ENCODE peak calls at places on chromosomes 5 and 9, in five cellular contexts. One of them, this sample, is unnamed.

GRCh38 chr5:45385321-45386058 is 310.7 kb downstream of the HCN1 start:
- DNase-seq in mammary epithelial cell: no peak
- DNase-seq in PC-9: no peak
- DNase-seq in HepG2: no peak
- DNase-seq in HCT116: peak; percentile 90
- DNase-seq in this sample: no peak

GRCh38 chr5:67900515-67900914 is 315.0 kb upstream of the PIK3R1 start:
- DNase-seq in HepG2: no peak
- DNase-seq in PC-9: no peak
- DNase-seq in HCT116: no peak
- DNase-seq in mammary epithelial cell: no peak
- DNase-seq in this sample: no peak

GRCh38 chr5:149666212-149666852 is 63.8 kb upstream of the PPARGC1B start:
- DNase-seq in HCT116: no peak
- DNase-seq in PC-9: no peak
- DNase-seq in mammary epithelial cell: peak; percentile 41
- DNase-seq in HepG2: no peak
- DNase-seq in this sample: no peak

GRCh38 chr5:170597109-170597741 is 93.4 kb downstream of the KCNIP1 start:
- DNase-seq in HCT116: no peak
- DNase-seq in mammary epithelial cell: peak; percentile 95
- DNase-seq in PC-9: peak; percentile 45
- DNase-seq in HepG2: no peak
- DNase-seq in this sample: peak; percentile 74

GRCh38 chr5:7856855-7857254 is 5.9 kb upstream of the CFAP90 start:
- DNase-seq in HCT116: peak; percentile 15
- DNase-seq in mammary epithelial cell: no peak
- DNase-seq in PC-9: no peak
- DNase-seq in HepG2: peak; percentile 38
- DNase-seq in this sample: no peak

GRCh38 chr5:157294692-157295091 is 28.8 kb downstream of the CYFIP2 start:
- DNase-seq in HCT116: no peak
- DNase-seq in mammary epithelial cell: no peak
- DNase-seq in HepG2: no peak
- DNase-seq in PC-9: no peak
- DNase-seq in this sample: no peak

GRCh38 chr9:97525451-97525850 is 24.0 kb downstream of the TMOD1 start:
- DNase-seq in HCT116: no peak
- DNase-seq in mammary epithelial cell: peak; percentile 86
- DNase-seq in PC-9: peak; percentile 98
- DNase-seq in HepG2: no peak
- DNase-seq in this sample: peak; percentile 13

GRCh38 chr5:38330207-38330606 is 71.8 kb downstream of the EGFLAM start:
- DNase-seq in HCT116: no peak
- DNase-seq in mammary epithelial cell: no peak
- DNase-seq in HepG2: no peak
- DNase-seq in PC-9: peak; percentile 24
- DNase-seq in this sample: no peak

GRCh38 chr9:121478816-121479676 is 20.6 kb downstream of the GGTA1 start:
- DNase-seq in mammary epithelial cell: no peak
- DNase-seq in PC-9: no peak
- DNase-seq in HepG2: no peak
- DNase-seq in HCT116: no peak
- DNase-seq in this sample: no peak

GRCh38 chr5:132385321-132386105 is 16.0 kb downstream of the SLC22A5 start:
- DNase-seq in HCT116: no peak
- DNase-seq in PC-9: peak; percentile 50
- DNase-seq in HepG2: peak; percentile 52
- DNase-seq in mammary epithelial cell: peak; percentile 36
- DNase-seq in this sample: no peak

GRCh38 chr9:137970686-137971476 is 93.3 kb downstream of the CACNA1B start:
- DNase-seq in HepG2: peak; percentile 15
- DNase-seq in PC-9: no peak
- DNase-seq in mammary epithelial cell: no peak
- DNase-seq in HCT116: no peak
- DNase-seq in this sample: no peak

GRCh38 chr9:118059520-118060278 is 355.5 kb downstream of the TLR4 start:
- DNase-seq in HepG2: peak; percentile 1
- DNase-seq in HCT116: no peak
- DNase-seq in mammary epithelial cell: peak; percentile 19
- DNase-seq in PC-9: no peak
- DNase-seq in this sample: no peak

GRCh38 chr9:19049872-19050636 is 827 bp downstream of the RRAGA start:
- DNase-seq in HCT116: no peak
- DNase-seq in HepG2: no peak
- DNase-seq in PC-9: no peak
- DNase-seq in mammary epithelial cell: peak; percentile 36
- DNase-seq in this sample: no peak

GRCh38 chr5:59249160-59249559 is 644.4 kb downstream of the PDE4D start:
- DNase-seq in mammary epithelial cell: no peak
- DNase-seq in HCT116: no peak
- DNase-seq in PC-9: no peak
- DNase-seq in HepG2: no peak
- DNase-seq in this sample: no peak

GRCh38 chr5:140402258-140403074 is 833 bp downstream of the ANKHD1 start:
- DNase-seq in mammary epithelial cell: peak; percentile 63
- DNase-seq in HCT116: no peak
- DNase-seq in PC-9: peak; percentile 65
- DNase-seq in HepG2: peak; percentile 85
- DNase-seq in this sample: no peak

GRCh38 chr9:96884443-96884842 is 30.1 kb upstream of the ZNF782 start:
- DNase-seq in HepG2: peak; percentile 59
- DNase-seq in PC-9: peak; percentile 98
- DNase-seq in HCT116: peak; percentile 92
- DNase-seq in mammary epithelial cell: peak; percentile 97
- DNase-seq in this sample: peak; percentile 95

GRCh38 chr5:146069780-146070099 is 35.6 kb downstream of the PLAC8L1 start:
- DNase-seq in mammary epithelial cell: no peak
- DNase-seq in HCT116: no peak
- DNase-seq in PC-9: no peak
- DNase-seq in HepG2: no peak
- DNase-seq in this sample: no peak

GRCh38 chr9:69476797-69477196 is 151.8 kb downstream of the ENTREP1 start:
- DNase-seq in PC-9: no peak
- DNase-seq in mammary epithelial cell: no peak
- DNase-seq in HepG2: no peak
- DNase-seq in HCT116: no peak
- DNase-seq in this sample: no peak

GRCh38 chr5:38645508-38645907 is 89.1 kb upstream of the LIFR start:
- DNase-seq in PC-9: no peak
- DNase-seq in HCT116: no peak
- DNase-seq in mammary epithelial cell: no peak
- DNase-seq in HepG2: no peak
- DNase-seq in this sample: no peak

GRCh38 chr5:45038366-45038987 is 229.7 kb downstream of the MRPS30 start:
- DNase-seq in HepG2: peak; percentile 14
- DNase-seq in HCT116: peak; percentile 55
- DNase-seq in PC-9: no peak
- DNase-seq in mammary epithelial cell: no peak
- DNase-seq in this sample: no peak

GRCh38 chr5:72625369-72625768 is 118.2 kb upstream of the ZNF366 start:
- DNase-seq in HCT116: no peak
- DNase-seq in HepG2: no peak
- DNase-seq in mammary epithelial cell: no peak
- DNase-seq in PC-9: no peak
- DNase-seq in this sample: no peak

GRCh38 chr5:132526290-132526973 is 16.9 kb downstream of the IL5 start:
- DNase-seq in mammary epithelial cell: peak; percentile 42
- DNase-seq in HepG2: peak; percentile 66
- DNase-seq in HCT116: peak; percentile 44
- DNase-seq in PC-9: peak; percentile 52
- DNase-seq in this sample: no peak

GRCh38 chr5:170375283-170375682 is 13.9 kb downstream of the KCNMB1 start:
- DNase-seq in HCT116: no peak
- DNase-seq in HepG2: no peak
- DNase-seq in mammary epithelial cell: no peak
- DNase-seq in PC-9: no peak
- DNase-seq in this sample: no peak

GRCh38 chr9:36571333-36571732 is 1.4 kb upstream of the MELK start:
- DNase-seq in HCT116: no peak
- DNase-seq in mammary epithelial cell: no peak
- DNase-seq in PC-9: no peak
- DNase-seq in HepG2: no peak
- DNase-seq in this sample: no peak

GRCh38 chr9:36572515-36573418 is at the start of gene MELK:
- DNase-seq in mammary epithelial cell: peak; percentile 79
- DNase-seq in HepG2: peak; percentile 71
- DNase-seq in HCT116: peak; percentile 48
- DNase-seq in PC-9: peak; percentile 41
- DNase-seq in this sample: no peak

GRCh38 chr9:36566813-36567217 is 5.9 kb upstream of the MELK start:
- DNase-seq in HCT116: no peak
- DNase-seq in PC-9: no peak
- DNase-seq in mammary epithelial cell: peak; percentile 65
- DNase-seq in HepG2: no peak
- DNase-seq in this sample: no peak
- H3K4me2 ChIP-seq in HCT116: peak overlapping the region; percentile 48
- H3K4me2 ChIP-seq in PC-9: no peak overlapping the region
- H3K4me2 ChIP-seq in mammary epithelial cell: peak overlapping the region; percentile 6
- H3K4me2 ChIP-seq in HepG2: peak overlapping the region; percentile 94
- H3K4me2 ChIP-seq in this sample: peak overlapping the region; percentile 6

GRCh38 chr9:5231212-5231611 is at the start of gene INSL4:
- DNase-seq in HepG2: no peak
- DNase-seq in mammary epithelial cell: peak; percentile 40
- DNase-seq in PC-9: no peak
- DNase-seq in HCT116: no peak
- DNase-seq in this sample: no peak
- H3K4me2 ChIP-seq in HepG2: no peak within 1 kb of the TSS
- H3K4me2 ChIP-seq in mammary epithelial cell: no peak within 1 kb of the TSS
- H3K4me2 ChIP-seq in PC-9: no peak within 1 kb of the TSS
- H3K4me2 ChIP-seq in HCT116: no peak within 1 kb of the TSS
- H3K4me2 ChIP-seq in this sample: peak within 1 kb of the TSS; percentile 20

GRCh38 chr9:114900937-114901802 is 29.2 kb downstream of the TNFSF8 start:
- DNase-seq in HCT116: no peak
- DNase-seq in HepG2: no peak
- DNase-seq in PC-9: no peak
- DNase-seq in mammary epithelial cell: peak; percentile 64
- DNase-seq in this sample: no peak
- H3K4me2 ChIP-seq in HCT116: no peak overlapping the region
- H3K4me2 ChIP-seq in HepG2: no peak overlapping the region
- H3K4me2 ChIP-seq in PC-9: no peak overlapping the region
- H3K4me2 ChIP-seq in mammary epithelial cell: no peak overlapping the region
- H3K4me2 ChIP-seq in this sample: no peak overlapping the region

GRCh38 chr9:128124451-128124850 is 3.1 kb downstream of the PTGES2 start:
- DNase-seq in HepG2: no peak
- DNase-seq in HCT116: no peak
- DNase-seq in mammary epithelial cell: no peak
- DNase-seq in PC-9: no peak
- DNase-seq in this sample: no peak

GRCh38 chr9:128123451-128124080 is 4.0 kb downstream of the PTGES2 start:
- DNase-seq in HepG2: no peak
- DNase-seq in mammary epithelial cell: no peak
- DNase-seq in HCT116: no peak
- DNase-seq in PC-9: no peak
- DNase-seq in this sample: no peak

GRCh38 chr9:128121466-128121810 is 6.1 kb downstream of the PTGES2 start:
- DNase-seq in HCT116: no peak
- DNase-seq in HepG2: no peak
- DNase-seq in mammary epithelial cell: no peak
- DNase-seq in PC-9: no peak
- DNase-seq in this sample: no peak

GRCh38 chr9:128121924-128122808 is 5.4 kb downstream of the PTGES2 start:
- DNase-seq in mammary epithelial cell: no peak
- DNase-seq in PC-9: no peak
- DNase-seq in HepG2: no peak
- DNase-seq in HCT116: no peak
- DNase-seq in this sample: no peak

GRCh38 chr9:128122809-128123175 is 4.7 kb downstream of the PTGES2 start:
- DNase-seq in mammary epithelial cell: no peak
- DNase-seq in HepG2: no peak
- DNase-seq in PC-9: no peak
- DNase-seq in HCT116: no peak
- DNase-seq in this sample: no peak
- H3K4me2 ChIP-seq in mammary epithelial cell: no peak overlapping the region
- H3K4me2 ChIP-seq in HepG2: no peak overlapping the region
- H3K4me2 ChIP-seq in PC-9: no peak overlapping the region
- H3K4me2 ChIP-seq in HCT116: no peak overlapping the region
- H3K4me2 ChIP-seq in this sample: no peak overlapping the region

GRCh38 chr5:17620627-17621026 is 10.4 kb downstream of the TAF11L12 start:
- DNase-seq in mammary epithelial cell: no peak
- DNase-seq in HCT116: no peak
- DNase-seq in HepG2: no peak
- DNase-seq in PC-9: no peak
- DNase-seq in this sample: no peak
- H3K4me2 ChIP-seq in mammary epithelial cell: no peak overlapping the region
- H3K4me2 ChIP-seq in HCT116: no peak overlapping the region
- H3K4me2 ChIP-seq in HepG2: no peak overlapping the region
- H3K4me2 ChIP-seq in PC-9: no peak overlapping the region
- H3K4me2 ChIP-seq in this sample: no peak overlapping the region

GRCh38 chr5:77428033-77428432 is 64.1 kb downstream of the WDR41 start:
- DNase-seq in HepG2: no peak
- DNase-seq in mammary epithelial cell: no peak
- DNase-seq in HCT116: no peak
- DNase-seq in PC-9: no peak
- DNase-seq in this sample: no peak

GRCh38 chr5:77430726-77431125 is 61.4 kb downstream of the WDR41 start:
- DNase-seq in PC-9: peak; percentile 48
- DNase-seq in mammary epithelial cell: no peak
- DNase-seq in HepG2: no peak
- DNase-seq in HCT116: no peak
- DNase-seq in this sample: no peak

GRCh38 chr5:77431719-77432118 is 60.4 kb downstream of the WDR41 start:
- DNase-seq in HepG2: no peak
- DNase-seq in mammary epithelial cell: no peak
- DNase-seq in HCT116: no peak
- DNase-seq in PC-9: no peak
- DNase-seq in this sample: no peak

GRCh38 chr5:77428526-77428925 is 63.6 kb downstream of the WDR41 start:
- DNase-seq in PC-9: no peak
- DNase-seq in HCT116: no peak
- DNase-seq in mammary epithelial cell: no peak
- DNase-seq in HepG2: no peak
- DNase-seq in this sample: no peak

GRCh38 chr5:77431286-77431685 is 60.8 kb downstream of the WDR41 start:
- DNase-seq in HepG2: no peak
- DNase-seq in PC-9: peak; percentile 82
- DNase-seq in mammary epithelial cell: peak; percentile 38
- DNase-seq in HCT116: no peak
- DNase-seq in this sample: no peak
- H3K4me2 ChIP-seq in HepG2: no peak overlapping the region
- H3K4me2 ChIP-seq in PC-9: no peak overlapping the region
- H3K4me2 ChIP-seq in mammary epithelial cell: no peak overlapping the region
- H3K4me2 ChIP-seq in HCT116: no peak overlapping the region
- H3K4me2 ChIP-seq in this sample: no peak overlapping the region

DNA sequence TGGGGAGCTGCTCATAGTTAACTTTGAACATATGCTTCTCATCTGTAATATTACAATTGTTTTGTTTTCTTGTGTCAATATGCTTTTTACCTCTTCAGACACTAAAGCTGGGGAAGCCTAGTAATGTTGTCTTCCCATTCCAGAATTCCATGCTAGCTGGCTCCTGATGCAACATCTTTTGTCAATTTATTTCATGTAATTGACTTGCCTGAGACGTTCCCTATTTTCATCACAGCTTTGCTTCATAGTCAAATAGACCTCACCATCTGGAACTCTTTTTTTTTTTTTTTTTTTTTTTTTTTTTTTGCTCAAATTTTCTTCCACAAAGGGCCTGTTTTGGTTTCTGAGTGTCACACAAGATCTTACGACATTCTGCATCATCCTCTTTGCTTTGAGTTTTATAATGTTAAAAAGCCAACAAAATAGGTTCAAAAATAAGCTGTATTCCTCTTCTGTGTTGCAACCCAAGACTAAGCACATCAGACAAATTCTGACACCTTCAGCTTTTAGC is 235.3 kb downstream of the NR3C1 start:
- DNase-seq in mammary epithelial cell: no peak
- DNase-seq in HCT116: no peak
- DNase-seq in PC-9: no peak
- DNase-seq in HepG2: no peak
- DNase-seq in this sample: no peak
- H3K4me2 ChIP-seq in mammary epithelial cell: no peak overlapping the region
- H3K4me2 ChIP-seq in HCT116: no peak overlapping the region
- H3K4me2 ChIP-seq in PC-9: no peak overlapping the region
- H3K4me2 ChIP-seq in HepG2: no peak overlapping the region
- H3K4me2 ChIP-seq in this sample: no peak overlapping the region

This sample was measured in keratinocyte.